ENCODE peak calls at places on chromosomes 3 and 15, in four cellular contexts. S is GM04503; E is retina; X is activated CD4-positive, alpha-beta T cell treated with anti-CD3 and anti-CD28 coated beads for 36 hours. I is an unnamed sample.

GRCh38 chr3:66532160-66532587 is 31.4 kb upstream of the LRIG1 start:
- DNase-seq in S (no peak), E (no peak), X (no peak), I (peak)

GRCh38 chr3:15519096-15519495 is 2.4 kb downstream of the COLQ start:
- DNase-seq in S (no peak), E (no peak), X (no peak), I (no peak)

GRCh38 chr3:115254492-115255196 is 107.6 kb upstream of the ZBTB20 start:
- DNase-seq in S (no peak), E (no peak), X (no peak), I (peak)

GRCh38 chr3:98766924-98767323 is 3.8 kb downstream of the ST3GAL6 start:
- DNase-seq in S (no peak), E (no peak), X (no peak), I (no peak)

GRCh38 chr3:95705786-95706418 is 1108.5 kb upstream of the EPHA6 start:
- DNase-seq in S (no peak), E (no peak), X (peak), I (no peak)

GRCh38 chr15:90126022-90126421 is 23.8 kb upstream of the IDH2 start:
- DNase-seq in S (no peak), E (no peak), X (no peak), I (no peak)

GRCh38 chr15:43751885-43752284 is 5.6 kb downstream of the PDIA3 start:
- DNase-seq in S (no peak), E (no peak), X (no peak), I (no peak)

GRCh38 chr3:150145659-150146058 is 175.0 kb upstream of the PFN2 start:
- DNase-seq in S (no peak), E (no peak), X (no peak), I (no peak)

GRCh38 chr15:70486451-70487379 is 276.6 kb downstream of the UACA start:
- DNase-seq in S (peak), E (no peak), X (peak), I (no peak)

GRCh38 chr3:13149331-13150203 is 76.3 kb upstream of the IQSEC1 start:
- DNase-seq in S (no peak), E (no peak), X (no peak), I (no peak)

GRCh38 chr3:188584162-188584529 is 430.2 kb downstream of the LPP start:
- DNase-seq in S (no peak), E (no peak), X (peak), I (no peak)

GRCh38 chr3:143674100-143674968 is 173.9 kb downstream of the SLC9A9 start:
- DNase-seq in S (peak), E (peak), X (peak), I (peak)

GRCh38 chr3:139434764-139435291 is 41.5 kb downstream of the RBP2 start:
- DNase-seq in S (peak), E (peak), X (no peak), I (no peak)

GRCh38 chr3:63043631-63044030 is 168.4 kb upstream of the CADPS start:
- DNase-seq in S (no peak), E (no peak), X (no peak), I (no peak)

GRCh38 chr3:183400352-183400751 is 28.1 kb downstream of the MCF2L2 start:
- DNase-seq in S (no peak), E (peak), X (no peak), I (peak)

GRCh38 chr3:46187876-46188275 is 20.2 kb downstream of the CCR1 start:
- DNase-seq in S (no peak), E (no peak), X (no peak), I (no peak)

GRCh38 chr3:77281721-77282120 is 241.8 kb downstream of the ROBO2 start:
- DNase-seq in S (no peak), E (peak), X (no peak), I (peak)

GRCh38 chr3:57007513-57008415 is 52.7 kb upstream of the SPATA12 start:
- DNase-seq in S (peak), E (no peak), X (peak), I (no peak)

GRCh38 chr15:61584410-61584809 is 355.3 kb upstream of the RORA start:
- DNase-seq in S (no peak), E (no peak), X (no peak), I (peak)

GRCh38 chr3:45124956-45125355 is 21.2 kb downstream of the CDCP1 start:
- DNase-seq in S (no peak), E (no peak), X (no peak), I (no peak)

GRCh38 chr3:62876064-62876463 is 848 bp upstream of the CADPS start:
- DNase-seq in S (no peak), E (peak), X (peak), I (peak)

GRCh38 chr15:58258501-58259274 is 120.5 kb downstream of the AQP9 start:
- DNase-seq in S (no peak), E (no peak), X (no peak), I (no peak)

GRCh38 chr3:41318520-41318919 is 119.2 kb downstream of the CTNNB1 start:
- DNase-seq in S (no peak), E (no peak), X (no peak), I (peak)

GRCh38 chr3:28916713-28917499 is 364.0 kb upstream of the RBMS3 start:
- DNase-seq in S (no peak), E (peak), X (peak), I (peak)

I was measured in neural progenitor cell.